ENCODE peak calls at places on chromosomes 2 and 18, in five cellular contexts. J, I, T, G and H are unnamed samples.

GRCh38 chr18:36461551-36461987 is 164.1 kb downstream of the FHOD3 start:
- DNase-seq in J (no peak), I (no peak), T (no peak), G (peak; percentile 35), H (no peak)

GRCh38 chr2:128724547-128724946 is 405.9 kb upstream of the HS6ST1 start:
- DNase-seq in J (no peak), I (no peak), T (no peak), G (no peak), H (no peak)

GRCh38 chr2:176553685-176554106 is 284.5 kb downstream of the MTX2 start:
- DNase-seq in J (no peak), I (peak; percentile 1), T (peak; percentile 64), G (no peak), H (peak; percentile 42)

GRCh38 chr2:200765139-200765951 is 46.4 kb upstream of the BZW1 start:
- DNase-seq in J (no peak), I (peak; percentile 98), T (no peak), G (no peak), H (peak; percentile 91)

GRCh38 chr2:171334946-171335345 is 98.8 kb downstream of the METTL8 start:
- DNase-seq in J (no peak), I (no peak), T (no peak), G (no peak), H (no peak)

GRCh38 chr2:71687412-71687811 is 234.1 kb downstream of the DYSF start:
- DNase-seq in J (no peak), I (no peak), T (no peak), G (no peak), H (no peak)

GRCh38 chr18:8865934-8866333 is 160.6 kb downstream of the MTCL1 start:
- DNase-seq in J (no peak), I (no peak), T (no peak), G (peak; percentile 18), H (no peak)

GRCh38 chr2:120177973-120178372 is 45.2 kb downstream of the TMEM185B start:
- DNase-seq in J (no peak), I (no peak), T (no peak), G (no peak), H (no peak)

GRCh38 chr2:105451571-105452140 is 52.8 kb upstream of the FHL2 start:
- DNase-seq in J (no peak), I (no peak), T (no peak), G (no peak), H (no peak)

GRCh38 chr18:9810216-9810804 is 75.5 kb upstream of the TXNDC2 start:
- DNase-seq in J (no peak), I (peak; percentile 33), T (no peak), G (no peak), H (peak; percentile 76)

GRCh38 chr2:173751245-173751975 is 213.8 kb downstream of the SP3 start:
- DNase-seq in J (no peak), I (no peak), T (no peak), G (no peak), H (no peak)

GRCh38 chr2:188631037-188631794 is 339.5 kb downstream of the GULP1 start:
- DNase-seq in J (no peak), I (no peak), T (no peak), G (no peak), H (peak; percentile 57)

GRCh38 chr2:220509921-220510320 is 882.5 kb downstream of the SLC4A3 start:
- DNase-seq in J (no peak), I (no peak), T (no peak), G (no peak), H (no peak)

GRCh38 chr2:179769323-179769722 is 92.1 kb downstream of the ZNF385B start:
- DNase-seq in J (no peak), I (no peak), T (no peak), G (no peak), H (no peak)

GRCh38 chr2:237490009-237490804 is 3.2 kb downstream of the MLPH start:
- DNase-seq in J (no peak), I (no peak), T (no peak), G (peak; percentile 42), H (peak; percentile 23)
- H2BK5ac ChIP-seq in J (no peak overlapping the region), I (no peak overlapping the region), T (no peak overlapping the region), G (peak overlapping the region; percentile 10), H (no peak overlapping the region)

GRCh38 chr2:121502781-121503180 is 27.9 kb upstream of the RNU4ATAC start:
- DNase-seq in J (no peak), I (peak; percentile 45), T (no peak), G (no peak), H (no peak)
- H2AK5ac ChIP-seq in J (no peak overlapping the region), I (no peak overlapping the region), T (no peak overlapping the region), G (no peak overlapping the region), H (no peak overlapping the region)

GRCh38 chr2:42523341-42523740 is 29.6 kb upstream of the KCNG3 start:
- DNase-seq in J (no peak), I (no peak), T (peak; percentile 39), G (no peak), H (no peak)
- H4K91ac ChIP-seq in J (no peak overlapping the region), I (no peak overlapping the region), T (no peak overlapping the region), G (no peak overlapping the region), H (no peak overlapping the region)

DNA sequence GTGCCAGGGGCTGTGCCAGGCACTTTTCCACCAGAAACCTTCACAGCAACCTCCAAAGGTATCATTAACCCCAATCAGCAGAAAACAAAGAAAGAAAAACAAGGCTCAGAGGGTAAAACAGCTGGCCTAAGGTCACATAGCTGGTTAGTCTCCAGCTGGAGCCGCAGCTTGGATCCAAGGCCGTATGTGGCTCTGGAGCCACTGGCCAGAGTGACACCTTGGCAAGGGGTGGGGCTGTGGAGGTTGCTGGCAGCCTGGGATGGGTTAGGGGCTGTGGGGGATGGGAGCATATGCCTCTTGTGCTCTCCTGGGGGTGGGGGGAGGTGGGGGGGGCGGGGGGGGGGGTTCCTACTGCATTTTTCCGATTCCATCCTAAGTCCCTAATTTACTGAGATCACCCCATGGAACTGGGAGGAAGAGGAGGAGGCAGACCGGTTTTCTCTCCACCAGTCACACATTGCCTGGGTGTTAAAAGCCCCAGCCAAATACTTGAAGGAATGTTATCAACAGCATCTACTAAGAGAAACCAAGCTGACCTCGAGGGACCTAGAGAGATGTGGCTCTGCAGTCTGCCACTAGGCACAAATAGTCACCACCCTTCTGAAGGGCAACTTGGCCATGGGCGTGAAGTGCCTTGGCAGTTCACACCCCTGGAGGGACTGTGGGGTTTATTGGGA is 8.0 kb downstream of the HAAO start:
- DNase-seq in J (no peak), I (no peak), T (no peak), G (no peak), H (no peak)
- H2BK5ac ChIP-seq in J (no peak overlapping the region), I (no peak overlapping the region), T (no peak overlapping the region), G (no peak overlapping the region), H (no peak overlapping the region)

DNA sequence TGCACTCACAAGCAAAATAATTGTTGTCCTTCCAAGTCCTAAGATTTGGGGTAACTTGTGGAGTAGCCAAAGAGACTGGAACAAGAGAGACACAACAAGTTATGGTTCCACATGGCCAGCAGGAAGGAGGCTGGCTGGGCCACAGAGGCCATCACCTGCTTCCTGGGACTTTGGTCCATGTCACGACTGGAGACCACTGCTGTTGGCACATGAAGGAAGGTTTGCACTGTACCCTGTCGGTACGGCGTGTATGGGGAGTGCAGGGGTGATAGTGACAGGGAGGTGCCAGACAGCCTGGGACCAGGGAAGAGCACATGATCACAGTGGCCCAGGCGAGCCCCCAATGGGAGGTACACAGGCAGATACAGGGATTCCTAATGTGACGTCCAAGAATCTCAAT is 15.5 kb downstream of the SLC66A2 start:
- DNase-seq in J (no peak), I (no peak), T (peak; percentile 9), G (no peak), H (no peak)
- H2AK5ac ChIP-seq in J (no peak overlapping the region), I (no peak overlapping the region), T (no peak overlapping the region), G (no peak overlapping the region), H (no peak overlapping the region)

DNA sequence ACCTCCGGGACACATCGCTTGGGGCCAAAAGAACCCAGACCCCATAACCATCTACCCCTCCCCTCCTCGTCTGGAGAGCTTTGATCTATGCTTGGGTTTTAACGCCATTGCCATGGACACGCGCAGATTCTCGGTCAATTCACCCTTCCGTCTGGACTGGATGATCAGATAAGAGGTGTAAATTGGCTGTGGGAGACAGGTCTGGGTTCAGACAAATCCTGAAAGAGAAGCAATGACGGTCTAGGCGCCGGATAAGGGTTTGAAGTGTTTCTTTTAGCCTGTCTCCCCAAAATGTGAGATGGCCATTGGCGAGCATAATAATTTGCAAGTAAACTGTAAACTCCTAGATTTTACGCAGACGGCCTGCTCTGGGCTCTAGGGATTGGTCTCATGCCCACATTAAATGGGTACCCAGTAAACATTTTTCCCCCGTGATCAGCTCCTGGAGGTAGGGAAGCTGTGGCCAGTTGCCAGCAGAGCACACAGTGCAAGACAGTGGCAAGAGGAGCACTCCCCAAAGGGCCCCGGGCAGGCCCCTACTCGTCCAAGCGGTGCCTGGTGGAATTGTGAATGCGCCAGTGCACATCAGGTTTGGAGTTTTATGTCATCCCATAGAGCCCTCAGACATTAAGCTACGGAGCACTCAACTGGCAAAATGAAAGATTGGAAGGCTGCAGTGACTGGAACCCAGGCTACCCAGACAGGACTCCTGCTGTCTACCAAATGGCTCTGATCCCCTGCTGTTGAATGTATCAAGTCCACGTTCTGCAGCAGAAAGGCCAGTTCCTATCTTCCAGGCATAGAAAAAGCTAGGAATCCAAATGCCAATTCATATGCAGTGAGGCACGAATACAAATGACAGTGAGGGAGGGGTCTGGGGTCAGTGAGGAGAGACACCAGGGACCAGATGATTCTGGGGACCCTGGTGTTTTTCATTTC is 5.0 kb downstream of the NRP2 start:
- DNase-seq in J (no peak), I (no peak), T (no peak), G (no peak), H (peak; percentile 23)
- H4K91ac ChIP-seq in J (no peak overlapping the region), I (peak overlapping the region; percentile 73), T (no peak overlapping the region), G (peak overlapping the region; percentile 76), H (no peak overlapping the region)

GRCh38 chr2:74391580-74392448 is 11.7 kb upstream of the DCTN1 start:
- DNase-seq in J (peak; percentile 96), I (peak; percentile 85), T (peak; percentile 94), G (peak; percentile 88), H (peak; percentile 88)
- H2BK5ac ChIP-seq in J (peak overlapping the region; percentile 91), I (peak overlapping the region; percentile 95), T (peak overlapping the region; percentile 46), G (peak overlapping the region; percentile 98), H (peak overlapping the region; percentile 98)